ENCODE peak calls at places on chromosome 11, in four cellular contexts. One of them, this sample, is unnamed.
A peak's percentile ranks its signal among the peaks of the same experiment; 100 is the strongest.

GRCh38 chr11:74679513-74679865 is 51.7 kb downstream of the CHRDL2 start:
- DNase-seq in uterus: no peak
- DNase-seq in transverse colon: no peak
- DNase-seq in ovary: peak; percentile 16
- DNase-seq in this sample: peak; percentile 79

GRCh38 chr11:117521974-117522373 is 194.3 kb downstream of the CEP164 start:
- DNase-seq in ovary: no peak
- DNase-seq in transverse colon: no peak
- DNase-seq in uterus: no peak
- DNase-seq in this sample: no peak

GRCh38 chr11:61195016-61195695 is 8.2 kb upstream of the PGA3 start:
- DNase-seq in uterus: no peak
- DNase-seq in transverse colon: no peak
- DNase-seq in ovary: no peak
- DNase-seq in this sample: no peak

GRCh38 chr11:30023037-30023436 is 6.2 kb upstream of the KCNA4 start:
- DNase-seq in uterus: no peak
- DNase-seq in ovary: no peak
- DNase-seq in transverse colon: no peak
- DNase-seq in this sample: no peak

GRCh38 chr11:84855846-84856245 is 771.3 kb downstream of the DLG2 start:
- DNase-seq in transverse colon: no peak
- DNase-seq in uterus: no peak
- DNase-seq in ovary: no peak
- DNase-seq in this sample: no peak

GRCh38 chr11:122665882-122666281 is 10.4 kb downstream of the UBASH3B start:
- DNase-seq in ovary: no peak
- DNase-seq in transverse colon: no peak
- DNase-seq in uterus: no peak
- DNase-seq in this sample: no peak

GRCh38 chr11:102436546-102436945 is 16.0 kb downstream of the TMEM123 start:
- DNase-seq in ovary: no peak
- DNase-seq in transverse colon: no peak
- DNase-seq in uterus: no peak
- DNase-seq in this sample: no peak

GRCh38 chr11:70842256-70842655 is 410.1 kb downstream of the SHANK2 start:
- DNase-seq in uterus: no peak
- DNase-seq in ovary: no peak
- DNase-seq in transverse colon: no peak
- DNase-seq in this sample: no peak

GRCh38 chr11:29293825-29294224 is 723.0 kb downstream of the KCNA4 start:
- DNase-seq in uterus: no peak
- DNase-seq in ovary: no peak
- DNase-seq in transverse colon: no peak
- DNase-seq in this sample: no peak

GRCh38 chr11:45091563-45092392 is 54.7 kb upstream of the PRDM11 start:
- DNase-seq in ovary: no peak
- DNase-seq in uterus: no peak
- DNase-seq in transverse colon: no peak
- DNase-seq in this sample: peak; percentile 79

GRCh38 chr11:12717851-12718291 is 43.6 kb downstream of the TEAD1 start:
- DNase-seq in uterus: no peak
- DNase-seq in transverse colon: no peak
- DNase-seq in ovary: no peak
- DNase-seq in this sample: no peak

GRCh38 chr11:126702987-126703386 is 297.6 kb downstream of the KIRREL3 start:
- DNase-seq in transverse colon: no peak
- DNase-seq in uterus: no peak
- DNase-seq in ovary: no peak
- DNase-seq in this sample: no peak

GRCh38 chr11:79081441-79082124 is 359.2 kb downstream of the TENM4 start:
- DNase-seq in ovary: no peak
- DNase-seq in uterus: no peak
- DNase-seq in transverse colon: no peak
- DNase-seq in this sample: no peak

GRCh38 chr11:70242885-70243284 is 27.6 kb upstream of the PPFIA1 start:
- DNase-seq in uterus: no peak
- DNase-seq in ovary: no peak
- DNase-seq in transverse colon: no peak
- DNase-seq in this sample: no peak

GRCh38 chr11:126452256-126452655 is 96.8 kb downstream of the ST3GAL4 start:
- DNase-seq in transverse colon: no peak
- DNase-seq in uterus: no peak
- DNase-seq in ovary: no peak
- DNase-seq in this sample: no peak

GRCh38 chr11:695606-696381 is at the start of gene TMEM80:
- DNase-seq in uterus: peak; percentile 99
- DNase-seq in ovary: peak; percentile 99
- DNase-seq in transverse colon: peak; percentile 99
- DNase-seq in this sample: peak; percentile 99

GRCh38 chr11:132158091-132158490 is 787.7 kb downstream of the NTM start:
- DNase-seq in uterus: no peak
- DNase-seq in transverse colon: no peak
- DNase-seq in ovary: no peak
- DNase-seq in this sample: no peak

GRCh38 chr11:34044664-34045485 is 6.7 kb upstream of the CAPRIN1 start:
- DNase-seq in ovary: no peak
- DNase-seq in transverse colon: no peak
- DNase-seq in uterus: no peak
- DNase-seq in this sample: peak; percentile 31

GRCh38 chr11:57288771-57289579 is 35.8 kb downstream of the TNKS1BP1 start:
- DNase-seq in transverse colon: no peak
- DNase-seq in uterus: no peak
- DNase-seq in ovary: no peak
- DNase-seq in this sample: no peak

GRCh38 chr11:116510166-116510565 is 262.6 kb downstream of the BUD13 start:
- DNase-seq in transverse colon: no peak
- DNase-seq in uterus: no peak
- DNase-seq in ovary: no peak
- DNase-seq in this sample: no peak

GRCh38 chr11:83292709-83293435 is 6.7 kb upstream of the CCDC90B start:
- DNase-seq in transverse colon: no peak
- DNase-seq in uterus: no peak
- DNase-seq in ovary: no peak
- DNase-seq in this sample: no peak

GRCh38 chr11:26028294-26028954 is 303.5 kb upstream of the ANO3 start:
- DNase-seq in transverse colon: no peak
- DNase-seq in uterus: no peak
- DNase-seq in ovary: no peak
- DNase-seq in this sample: no peak

GRCh38 chr11:117843666-117844484 is 19.3 kb upstream of the FXYD2 start:
- DNase-seq in transverse colon: peak; percentile 84
- DNase-seq in ovary: peak; percentile 90
- DNase-seq in uterus: peak; percentile 86
- DNase-seq in this sample: peak; percentile 97

GRCh38 chr11:62004473-62004872 is 37.0 kb upstream of the FTH1 start:
- DNase-seq in transverse colon: peak; percentile 33
- DNase-seq in ovary: no peak
- DNase-seq in uterus: no peak
- DNase-seq in this sample: peak; percentile 75

GRCh38 chr11:134276396-134277175 is 407 bp downstream of the GLB1L3 start:
- DNase-seq in transverse colon: no peak
- DNase-seq in uterus: no peak
- DNase-seq in ovary: no peak
- DNase-seq in this sample: peak; percentile 79

GRCh38 chr11:3058753-3059664 is 1.8 kb upstream of the CARS1 start:
- DNase-seq in ovary: no peak
- DNase-seq in transverse colon: no peak
- DNase-seq in uterus: no peak
- DNase-seq in this sample: no peak
- TF ChIP-seq CTCF in ovary: no peak
- TF ChIP-seq CTCF in transverse colon: no peak
- TF ChIP-seq CTCF in uterus: no peak
- TF ChIP-seq CTCF in this sample: no peak

DNA sequence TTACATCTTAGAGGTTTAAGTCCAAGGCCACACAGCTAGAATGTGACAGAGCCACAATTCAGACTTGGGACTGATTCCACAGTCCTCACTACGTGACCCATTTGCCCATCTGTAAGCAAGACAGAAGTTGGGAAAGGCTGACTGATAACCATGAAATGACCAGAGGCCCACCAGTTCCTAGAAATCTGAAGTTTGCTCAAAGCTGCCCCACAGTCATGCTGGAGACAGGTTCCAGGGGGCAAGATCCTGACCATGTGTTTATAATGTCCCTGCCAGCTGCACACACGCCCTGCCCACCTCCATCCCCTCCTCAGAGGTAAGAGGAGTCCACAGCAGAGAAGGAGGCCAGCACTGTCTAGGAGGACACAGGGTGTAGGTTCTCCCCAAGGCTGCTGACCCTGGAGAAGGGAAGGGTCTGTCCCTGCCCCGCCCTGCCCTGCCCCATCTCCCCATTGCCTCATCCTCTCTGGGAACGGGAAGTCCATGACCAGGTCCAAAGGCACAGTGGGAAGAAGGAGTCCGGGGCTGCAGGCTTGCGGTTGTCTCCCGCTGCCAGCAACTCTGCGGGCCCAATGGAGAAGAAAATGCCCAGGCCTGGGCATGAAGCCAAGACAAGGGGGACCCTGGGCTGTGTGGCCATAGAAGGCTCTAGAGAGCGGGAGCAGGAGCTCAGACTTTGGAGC is 11.9 kb upstream of the OAF start:
- DNase-seq in ovary: no peak
- DNase-seq in transverse colon: peak; percentile 70
- DNase-seq in uterus: no peak
- DNase-seq in this sample: no peak
- TF ChIP-seq POLR2A in ovary: no peak
- TF ChIP-seq POLR2A in transverse colon: peak; percentile 29
- TF ChIP-seq POLR2A in uterus: no peak
- TF ChIP-seq POLR2A in this sample: no peak

GRCh38 chr11:7292902-7293301 is 41.2 kb downstream of the SYT9 start:
- DNase-seq in uterus: no peak
- DNase-seq in transverse colon: no peak
- DNase-seq in ovary: no peak
- DNase-seq in this sample: no peak
- H3K4me3 ChIP-seq in uterus: no peak overlapping the region
- H3K4me3 ChIP-seq in transverse colon: no peak overlapping the region
- H3K4me3 ChIP-seq in ovary: no peak overlapping the region
- H3K4me3 ChIP-seq in this sample: no peak overlapping the region

DNA sequence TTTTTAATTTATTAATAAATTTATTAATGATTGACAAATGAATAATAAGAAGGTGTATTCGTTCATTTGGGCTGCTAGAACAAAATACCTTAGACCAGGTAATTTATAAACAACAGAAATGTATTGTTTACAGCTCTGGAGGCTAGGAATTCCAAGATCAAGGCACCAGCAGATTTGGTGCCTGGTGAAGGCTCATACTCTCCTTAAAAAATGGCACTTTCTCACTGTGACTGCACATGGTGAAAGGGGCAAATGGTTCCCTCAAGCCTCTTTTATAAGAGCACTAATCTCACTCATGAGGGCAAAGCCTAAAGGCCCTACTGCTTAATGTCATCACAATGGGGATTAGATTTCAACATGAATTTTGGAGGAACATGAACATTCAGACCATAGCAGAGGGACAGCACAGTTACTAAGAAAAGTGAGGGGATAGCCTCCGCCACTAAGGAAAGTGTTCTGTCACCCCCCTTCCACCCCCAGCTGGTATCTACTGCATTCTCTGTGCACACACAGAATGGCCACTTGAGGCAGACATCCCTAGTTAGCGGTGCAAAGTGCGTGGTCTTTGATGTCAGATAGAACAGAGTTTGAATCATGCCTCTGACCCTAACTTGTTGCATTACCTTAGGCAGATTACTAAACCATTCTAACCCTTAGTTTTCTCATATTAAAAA is 47.2 kb upstream of the CEP295 start:
- DNase-seq in uterus: no peak
- DNase-seq in transverse colon: no peak
- DNase-seq in ovary: no peak
- DNase-seq in this sample: no peak
- TF ChIP-seq CTCF in uterus: no peak
- TF ChIP-seq CTCF in transverse colon: no peak
- TF ChIP-seq CTCF in ovary: no peak
- TF ChIP-seq CTCF in this sample: no peak

GRCh38 chr11:72720806-72721205 is 31.4 kb downstream of the ARAP1 start:
- DNase-seq in uterus: no peak
- DNase-seq in transverse colon: no peak
- DNase-seq in ovary: no peak
- DNase-seq in this sample: no peak

GRCh38 chr11:72723508-72723907 is 28.7 kb downstream of the ARAP1 start:
- DNase-seq in uterus: no peak
- DNase-seq in transverse colon: no peak
- DNase-seq in ovary: no peak
- DNase-seq in this sample: no peak

GRCh38 chr11:72721276-72721675 is 30.9 kb downstream of the ARAP1 start:
- DNase-seq in ovary: no peak
- DNase-seq in uterus: no peak
- DNase-seq in transverse colon: no peak
- DNase-seq in this sample: no peak

GRCh38 chr11:72721689-72722049 is 30.5 kb downstream of the ARAP1 start:
- DNase-seq in uterus: no peak
- DNase-seq in ovary: peak; percentile 59
- DNase-seq in transverse colon: peak; percentile 56
- DNase-seq in this sample: peak; percentile 92

GRCh38 chr11:72722050-72722748 is 30.0 kb downstream of the ARAP1 start:
- DNase-seq in uterus: peak; percentile 86
- DNase-seq in transverse colon: peak; percentile 91
- DNase-seq in ovary: peak; percentile 90
- DNase-seq in this sample: peak; percentile 97
- TF ChIP-seq POLR2A in uterus: peak; percentile 50
- TF ChIP-seq POLR2A in transverse colon: peak; percentile 82
- TF ChIP-seq POLR2A in ovary: peak; percentile 38
- TF ChIP-seq POLR2A in this sample: no peak

This sample was measured in lower leg skin.